ENCODE peak calls at places on chromosomes 16 and 17, in seven cellular contexts. One of them, this sample, is unnamed. For H3K36me3, the result is how much of the 10 kb centered on the place peaks cover.

GRCh38 chr16:659618-660017 is 8.3 kb upstream of the RHOT2 start:
- DNase-seq in body of pancreas: no peak
- DNase-seq in psoas muscle: no peak
- DNase-seq in bronchial epithelial cell: no peak
- DNase-seq in right atrium auricular region: no peak
- DNase-seq in left ventricle myocardium inferior: no peak
- DNase-seq in thoracic aorta: no peak
- DNase-seq in this sample: no peak

GRCh38 chr17:41896726-41897125 is 22.0 kb downstream of the ACLY start:
- DNase-seq in body of pancreas: no peak
- DNase-seq in psoas muscle: no peak
- DNase-seq in bronchial epithelial cell: no peak
- DNase-seq in right atrium auricular region: no peak
- DNase-seq in left ventricle myocardium inferior: no peak
- DNase-seq in thoracic aorta: no peak
- DNase-seq in this sample: no peak

GRCh38 chr17:48603959-48604769 is 622 bp downstream of the HOXB6 start:
- DNase-seq in body of pancreas: no peak
- DNase-seq in psoas muscle: no peak
- DNase-seq in bronchial epithelial cell: no peak
- DNase-seq in right atrium auricular region: no peak
- DNase-seq in left ventricle myocardium inferior: no peak
- DNase-seq in thoracic aorta: no peak
- DNase-seq in this sample: no peak

GRCh38 chr17:61997649-61998048 is 67.4 kb downstream of the MED13 start:
- DNase-seq in body of pancreas: no peak
- DNase-seq in psoas muscle: no peak
- DNase-seq in bronchial epithelial cell: peak
- DNase-seq in right atrium auricular region: no peak
- DNase-seq in left ventricle myocardium inferior: no peak
- DNase-seq in thoracic aorta: no peak
- DNase-seq in this sample: no peak

GRCh38 chr17:27407916-27408846 is 48.1 kb upstream of the KSR1 start:
- DNase-seq in body of pancreas: no peak
- DNase-seq in psoas muscle: no peak
- DNase-seq in bronchial epithelial cell: peak
- DNase-seq in right atrium auricular region: no peak
- DNase-seq in left ventricle myocardium inferior: no peak
- DNase-seq in thoracic aorta: no peak
- DNase-seq in this sample: no peak

GRCh38 chr17:30426292-30426691 is 47.6 kb downstream of the CPD start:
- DNase-seq in body of pancreas: no peak
- DNase-seq in psoas muscle: no peak
- DNase-seq in bronchial epithelial cell: no peak
- DNase-seq in right atrium auricular region: no peak
- DNase-seq in left ventricle myocardium inferior: no peak
- DNase-seq in thoracic aorta: no peak
- DNase-seq in this sample: no peak

GRCh38 chr16:47309581-47310312 is 151.1 kb downstream of the ITFG1 start:
- DNase-seq in body of pancreas: no peak
- DNase-seq in psoas muscle: no peak
- DNase-seq in bronchial epithelial cell: no peak
- DNase-seq in right atrium auricular region: no peak
- DNase-seq in left ventricle myocardium inferior: no peak
- DNase-seq in thoracic aorta: no peak
- DNase-seq in this sample: no peak

GRCh38 chr16:66250686-66251405 is 115.6 kb upstream of the CDH5 start:
- DNase-seq in body of pancreas: peak
- DNase-seq in psoas muscle: peak
- DNase-seq in bronchial epithelial cell: no peak
- DNase-seq in right atrium auricular region: peak
- DNase-seq in left ventricle myocardium inferior: peak
- DNase-seq in thoracic aorta: no peak
- DNase-seq in this sample: peak

GRCh38 chr17:78806451-78806850 is 24.4 kb upstream of the CYTH1 start:
- DNase-seq in body of pancreas: no peak
- DNase-seq in psoas muscle: no peak
- DNase-seq in bronchial epithelial cell: peak
- DNase-seq in right atrium auricular region: no peak
- DNase-seq in left ventricle myocardium inferior: no peak
- DNase-seq in thoracic aorta: no peak
- DNase-seq in this sample: no peak

GRCh38 chr16:82633964-82634600 is 7.3 kb downstream of the CDH13 start:
- DNase-seq in body of pancreas: no peak
- DNase-seq in psoas muscle: peak
- DNase-seq in bronchial epithelial cell: peak
- DNase-seq in right atrium auricular region: no peak
- DNase-seq in left ventricle myocardium inferior: no peak
- DNase-seq in thoracic aorta: peak
- DNase-seq in this sample: peak

GRCh38 chr17:34998205-34998604 is 17.9 kb downstream of the LIG3 start:
- DNase-seq in body of pancreas: peak
- DNase-seq in psoas muscle: peak
- DNase-seq in bronchial epithelial cell: peak
- DNase-seq in right atrium auricular region: peak
- DNase-seq in left ventricle myocardium inferior: peak
- DNase-seq in thoracic aorta: peak
- DNase-seq in this sample: peak

GRCh38 chr17:55242481-55242880 is 22.3 kb upstream of the HLF start:
- DNase-seq in body of pancreas: no peak
- DNase-seq in psoas muscle: no peak
- DNase-seq in bronchial epithelial cell: no peak
- DNase-seq in right atrium auricular region: no peak
- DNase-seq in left ventricle myocardium inferior: no peak
- DNase-seq in thoracic aorta: no peak
- DNase-seq in this sample: no peak

GRCh38 chr17:80328620-80329380 is 68.1 kb downstream of the RNF213 start:
- DNase-seq in body of pancreas: no peak
- DNase-seq in psoas muscle: peak
- DNase-seq in bronchial epithelial cell: no peak
- DNase-seq in right atrium auricular region: no peak
- DNase-seq in left ventricle myocardium inferior: no peak
- DNase-seq in thoracic aorta: no peak
- DNase-seq in this sample: no peak

GRCh38 chr16:11460820-11461594 is 115.7 kb downstream of the RMI2 start:
- DNase-seq in body of pancreas: no peak
- DNase-seq in psoas muscle: no peak
- DNase-seq in bronchial epithelial cell: no peak
- DNase-seq in right atrium auricular region: no peak
- DNase-seq in left ventricle myocardium inferior: no peak
- DNase-seq in thoracic aorta: no peak
- DNase-seq in this sample: no peak

GRCh38 chr16:4847774-4848587 is 700 bp downstream of the UBN1 start:
- DNase-seq in body of pancreas: peak
- DNase-seq in psoas muscle: peak
- DNase-seq in bronchial epithelial cell: peak
- DNase-seq in right atrium auricular region: peak
- DNase-seq in left ventricle myocardium inferior: peak
- DNase-seq in thoracic aorta: no peak
- DNase-seq in this sample: peak

GRCh38 chr17:5031365-5032082 is 3.7 kb downstream of the SLC52A1 start:
- DNase-seq in body of pancreas: peak
- DNase-seq in psoas muscle: peak
- DNase-seq in bronchial epithelial cell: peak
- DNase-seq in right atrium auricular region: peak
- DNase-seq in left ventricle myocardium inferior: peak
- DNase-seq in thoracic aorta: peak
- DNase-seq in this sample: peak

GRCh38 chr17:39813631-39814030 is 50.5 kb downstream of the IKZF3 start:
- DNase-seq in body of pancreas: no peak
- DNase-seq in psoas muscle: peak
- DNase-seq in bronchial epithelial cell: no peak
- DNase-seq in right atrium auricular region: no peak
- DNase-seq in left ventricle myocardium inferior: no peak
- DNase-seq in thoracic aorta: no peak
- DNase-seq in this sample: no peak

GRCh38 chr17:34579017-34579946 is at the start of gene TMEM132E:
- DNase-seq in body of pancreas: peak
- DNase-seq in psoas muscle: no peak
- DNase-seq in bronchial epithelial cell: no peak
- DNase-seq in right atrium auricular region: peak
- DNase-seq in left ventricle myocardium inferior: peak
- DNase-seq in thoracic aorta: peak
- DNase-seq in this sample: no peak

GRCh38 chr16:31440511-31441184 is 1.9 kb downstream of the ZNF843 start:
- DNase-seq in body of pancreas: no peak
- DNase-seq in psoas muscle: peak
- DNase-seq in bronchial epithelial cell: no peak
- DNase-seq in right atrium auricular region: no peak
- DNase-seq in left ventricle myocardium inferior: no peak
- DNase-seq in thoracic aorta: no peak
- DNase-seq in this sample: no peak

GRCh38 chr16:55056585-55057520 is 126.2 kb downstream of the IRX5 start:
- DNase-seq in body of pancreas: no peak
- DNase-seq in psoas muscle: no peak
- DNase-seq in bronchial epithelial cell: no peak
- DNase-seq in right atrium auricular region: no peak
- DNase-seq in left ventricle myocardium inferior: no peak
- DNase-seq in thoracic aorta: no peak
- DNase-seq in this sample: no peak

GRCh38 chr16:83253526-83253925 is 554.3 kb upstream of the HSBP1 start:
- DNase-seq in body of pancreas: no peak
- DNase-seq in psoas muscle: no peak
- DNase-seq in bronchial epithelial cell: peak
- DNase-seq in right atrium auricular region: no peak
- DNase-seq in left ventricle myocardium inferior: no peak
- DNase-seq in thoracic aorta: no peak
- DNase-seq in this sample: no peak

GRCh38 chr17:38783227-38783626 is 16.1 kb downstream of the PIP4K2B start:
- DNase-seq in body of pancreas: no peak
- DNase-seq in psoas muscle: no peak
- DNase-seq in bronchial epithelial cell: no peak
- DNase-seq in right atrium auricular region: no peak
- DNase-seq in left ventricle myocardium inferior: no peak
- DNase-seq in thoracic aorta: no peak
- DNase-seq in this sample: no peak

GRCh38 chr17:38779965-38780752 is 19.2 kb downstream of the PIP4K2B start:
- DNase-seq in body of pancreas: no peak
- DNase-seq in psoas muscle: no peak
- DNase-seq in bronchial epithelial cell: no peak
- DNase-seq in right atrium auricular region: no peak
- DNase-seq in left ventricle myocardium inferior: no peak
- DNase-seq in thoracic aorta: no peak
- DNase-seq in this sample: no peak

GRCh38 chr17:38773258-38773657 is 20.7 kb downstream of the PSMB3 start:
- DNase-seq in body of pancreas: no peak
- DNase-seq in psoas muscle: no peak
- DNase-seq in bronchial epithelial cell: no peak
- DNase-seq in right atrium auricular region: no peak
- DNase-seq in left ventricle myocardium inferior: no peak
- DNase-seq in thoracic aorta: no peak
- DNase-seq in this sample: no peak

DNA sequence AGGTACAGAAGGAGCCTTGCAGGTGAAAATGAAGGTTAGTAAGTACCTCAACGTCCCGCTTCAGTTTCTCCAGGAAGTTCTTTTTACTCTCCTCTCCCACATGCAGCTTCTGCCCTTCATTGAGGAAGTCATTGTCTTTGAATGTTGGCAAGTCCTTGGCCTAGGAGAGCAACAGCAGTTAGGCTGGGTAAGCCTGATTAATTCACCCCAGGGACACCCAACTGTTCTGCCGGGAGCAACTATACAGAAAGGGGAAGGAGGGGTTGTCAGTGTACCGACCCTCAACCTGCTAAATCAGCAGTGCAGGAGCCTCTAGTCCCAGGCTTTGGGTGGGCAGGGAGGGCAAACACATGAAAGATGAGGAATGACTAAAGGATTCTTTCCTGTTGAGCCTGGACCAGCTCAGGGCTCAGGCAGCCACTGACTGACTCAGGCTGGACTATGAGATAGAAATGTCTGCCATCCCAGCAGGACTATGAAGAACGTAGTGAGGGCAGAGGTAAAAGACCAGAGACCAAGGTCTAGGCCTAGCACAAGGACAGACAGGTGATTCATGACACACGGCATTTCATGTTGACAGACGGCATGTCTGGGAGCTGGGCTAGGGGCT is 21.6 kb downstream of the PIP4K2B start:
- DNase-seq in body of pancreas: no peak
- DNase-seq in psoas muscle: no peak
- DNase-seq in bronchial epithelial cell: no peak
- DNase-seq in right atrium auricular region: no peak
- DNase-seq in left ventricle myocardium inferior: no peak
- DNase-seq in thoracic aorta: no peak
- DNase-seq in this sample: no peak
- H3K36me3 ChIP-seq in body of pancreas: half or more
- H3K36me3 ChIP-seq in psoas muscle: under half
- H3K36me3 ChIP-seq in bronchial epithelial cell: under half
- H3K36me3 ChIP-seq in right atrium auricular region: half or more
- H3K36me3 ChIP-seq in left ventricle myocardium inferior: half or more
- H3K36me3 ChIP-seq in thoracic aorta: half or more
- H3K36me3 ChIP-seq in this sample: half or more

GRCh38 chr16:85064186-85064585 is 36.6 kb downstream of the KIAA0513 start:
- DNase-seq in body of pancreas: no peak
- DNase-seq in psoas muscle: no peak
- DNase-seq in bronchial epithelial cell: no peak
- DNase-seq in right atrium auricular region: no peak
- DNase-seq in left ventricle myocardium inferior: no peak
- DNase-seq in thoracic aorta: no peak
- DNase-seq in this sample: no peak

GRCh38 chr16:85067024-85067423 is 39.4 kb downstream of the KIAA0513 start:
- DNase-seq in body of pancreas: no peak
- DNase-seq in psoas muscle: no peak
- DNase-seq in bronchial epithelial cell: no peak
- DNase-seq in right atrium auricular region: no peak
- DNase-seq in left ventricle myocardium inferior: no peak
- DNase-seq in thoracic aorta: no peak
- DNase-seq in this sample: no peak

GRCh38 chr16:85066346-85066885 is 38.8 kb downstream of the KIAA0513 start:
- DNase-seq in body of pancreas: no peak
- DNase-seq in psoas muscle: no peak
- DNase-seq in bronchial epithelial cell: no peak
- DNase-seq in right atrium auricular region: no peak
- DNase-seq in left ventricle myocardium inferior: no peak
- DNase-seq in thoracic aorta: no peak
- DNase-seq in this sample: no peak

GRCh38 chr16:85062728-85063336 is 35.2 kb downstream of the KIAA0513 start:
- DNase-seq in body of pancreas: no peak
- DNase-seq in psoas muscle: no peak
- DNase-seq in bronchial epithelial cell: no peak
- DNase-seq in right atrium auricular region: no peak
- DNase-seq in left ventricle myocardium inferior: no peak
- DNase-seq in thoracic aorta: no peak
- DNase-seq in this sample: no peak

GRCh38 chr16:85065099-85065498 is 37.5 kb downstream of the KIAA0513 start:
- DNase-seq in body of pancreas: no peak
- DNase-seq in psoas muscle: no peak
- DNase-seq in bronchial epithelial cell: no peak
- DNase-seq in right atrium auricular region: no peak
- DNase-seq in left ventricle myocardium inferior: no peak
- DNase-seq in thoracic aorta: no peak
- DNase-seq in this sample: no peak
- H3K36me3 ChIP-seq in body of pancreas: under half
- H3K36me3 ChIP-seq in psoas muscle: under half
- H3K36me3 ChIP-seq in bronchial epithelial cell: under half
- H3K36me3 ChIP-seq in right atrium auricular region: under half
- H3K36me3 ChIP-seq in left ventricle myocardium inferior: under half
- H3K36me3 ChIP-seq in thoracic aorta: under half
- H3K36me3 ChIP-seq in this sample: under half

GRCh38 chr16:3087836-3088235 is 11.3 kb downstream of the ZSCAN10 start:
- DNase-seq in body of pancreas: no peak
- DNase-seq in psoas muscle: peak
- DNase-seq in bronchial epithelial cell: no peak
- DNase-seq in right atrium auricular region: no peak
- DNase-seq in left ventricle myocardium inferior: no peak
- DNase-seq in thoracic aorta: no peak
- DNase-seq in this sample: no peak
- H3K36me3 ChIP-seq in body of pancreas: under half
- H3K36me3 ChIP-seq in psoas muscle: under half
- H3K36me3 ChIP-seq in bronchial epithelial cell: under half
- H3K36me3 ChIP-seq in right atrium auricular region: under half
- H3K36me3 ChIP-seq in left ventricle myocardium inferior: under half
- H3K36me3 ChIP-seq in thoracic aorta: under half
- H3K36me3 ChIP-seq in this sample: under half

GRCh38 chr17:18999394-18999793 is 5.2 kb downstream of the FAM83G start:
- DNase-seq in body of pancreas: no peak
- DNase-seq in psoas muscle: no peak
- DNase-seq in bronchial epithelial cell: no peak
- DNase-seq in right atrium auricular region: no peak
- DNase-seq in left ventricle myocardium inferior: no peak
- DNase-seq in thoracic aorta: no peak
- DNase-seq in this sample: no peak
- H3K36me3 ChIP-seq in body of pancreas: under half
- H3K36me3 ChIP-seq in psoas muscle: under half
- H3K36me3 ChIP-seq in bronchial epithelial cell: under half
- H3K36me3 ChIP-seq in right atrium auricular region: under half
- H3K36me3 ChIP-seq in left ventricle myocardium inferior: under half
- H3K36me3 ChIP-seq in thoracic aorta: under half
- H3K36me3 ChIP-seq in this sample: under half

This sample was measured in gastrocnemius medialis.